ENCODE peak calls at places on chromosomes 7 and 10, in five cellular contexts. H is EH, J is T follicular helper cell, R is endothelial cell of umbilical vein, A is left cardiac atrium. I is an unnamed sample.

GRCh38 chr7:20831451-20831850 is 44.8 kb upstream of the SP8 start:
- DNase-seq in H (no peak), J (no peak), R (no peak), A (no peak), I (no peak)

GRCh38 chr10:13439771-13440708 is 88.8 kb downstream of the BEND7 start:
- DNase-seq in H (peak), J (peak), R (peak), A (peak), I (peak)

GRCh38 chr7:41702635-41703371 is at the start of gene INHBA:
- DNase-seq in H (peak), J (no peak), R (peak), A (peak), I (peak)

GRCh38 chr10:22570733-22571430 is 143.5 kb downstream of the PIP4K2A start:
- DNase-seq in H (no peak), J (no peak), R (no peak), A (no peak), I (no peak)

GRCh38 chr10:72087392-72087968 is 871 bp downstream of the SPOCK2 start:
- DNase-seq in H (no peak), J (peak), R (no peak), A (no peak), I (no peak)

GRCh38 chr7:78130443-78131200 is 332.0 kb downstream of the PHTF2 start:
- DNase-seq in H (peak), J (no peak), R (no peak), A (no peak), I (peak)

GRCh38 chr7:92528188-92528957 is at the start of the genes PEX1 and RBM48:
- DNase-seq in H (peak), J (peak), R (peak), A (peak), I (peak)

GRCh38 chr10:80509403-80510161 is 28.1 kb upstream of the SH2D4B start:
- DNase-seq in H (peak), J (no peak), R (peak), A (peak), I (peak)

GRCh38 chr10:103168436-103168835 is 24.6 kb downstream of the NT5C2 start:
- DNase-seq in H (peak), J (no peak), R (peak), A (no peak), I (peak)

GRCh38 chr7:28245108-28245868 is 64.7 kb upstream of the JAZF1 start:
- DNase-seq in H (no peak), J (no peak), R (no peak), A (no peak), I (no peak)

GRCh38 chr7:133698127-133698526 is 429.0 kb upstream of the LRGUK start:
- DNase-seq in H (peak), J (no peak), R (no peak), A (no peak), I (peak)

GRCh38 chr10:35749230-35749629 is 107.1 kb upstream of the FZD8 start:
- DNase-seq in H (no peak), J (no peak), R (no peak), A (no peak), I (no peak)

GRCh38 chr10:110400173-110400947 is 95.6 kb upstream of the SMNDC1 start:
- DNase-seq in H (peak), J (no peak), R (no peak), A (no peak), I (no peak)

GRCh38 chr10:121165276-121165675 is 314.1 kb downstream of the WDR11 start:
- DNase-seq in H (no peak), J (no peak), R (no peak), A (no peak), I (no peak)

GRCh38 chr10:100744980-100745881 is at the start of gene PAX2:
- DNase-seq in H (no peak), J (no peak), R (no peak), A (no peak), I (no peak)

GRCh38 chr7:156095908-156096539 is 283.8 kb upstream of the SHH start:
- DNase-seq in H (no peak), J (no peak), R (no peak), A (no peak), I (no peak)

GRCh38 chr10:96587255-96588059 is 645 bp upstream of the TM9SF3 start:
- DNase-seq in H (peak), J (peak), R (peak), A (peak), I (peak)

GRCh38 chr7:51471199-51472016 is 154.8 kb upstream of the COBL start:
- DNase-seq in H (no peak), J (no peak), R (no peak), A (no peak), I (no peak)

GRCh38 chr7:93148135-93148534 is at the start of gene SAMD9L:
- DNase-seq in H (peak), J (no peak), R (peak), A (no peak), I (peak)

GRCh38 chr10:68099736-68100135 is 9.6 kb upstream of the MYPN start:
- DNase-seq in H (peak), J (no peak), R (no peak), A (no peak), I (peak)

GRCh38 chr10:104736006-104736405 is 94.9 kb downstream of the SORCS3 start:
- DNase-seq in H (no peak), J (no peak), R (no peak), A (no peak), I (no peak)

GRCh38 chr7:2717293-2717904 is 29.4 kb downstream of the AMZ1 start:
- DNase-seq in H (peak), J (no peak), R (peak), A (peak), I (no peak)

GRCh38 chr10:89283174-89283987 is 18.5 kb upstream of the IFIT2 start:
- DNase-seq in H (peak), J (no peak), R (no peak), A (no peak), I (peak)